ENCODE peak calls at places on chromosomes 3 and 15, in seven cellular contexts. One of them, this sample, is unnamed.

GRCh38 chr3:70608434-70608833 is 296.0 kb upstream of the MDFIC2 start:
- DNase-seq in uterus: no peak
- DNase-seq in stomach: no peak
- DNase-seq in A549: no peak
- DNase-seq in endothelial cell of umbilical vein: no peak
- DNase-seq in heart left ventricle: no peak
- DNase-seq in gastrocnemius medialis: no peak
- DNase-seq in this sample: no peak

GRCh38 chr3:160217675-160218074 is 7.5 kb upstream of the C3orf80 start:
- DNase-seq in uterus: no peak
- DNase-seq in stomach: no peak
- DNase-seq in A549: no peak
- DNase-seq in endothelial cell of umbilical vein: no peak
- DNase-seq in heart left ventricle: no peak
- DNase-seq in gastrocnemius medialis: no peak
- DNase-seq in this sample: no peak

GRCh38 chr3:147419062-147419701 is 10.0 kb downstream of the ZIC1 start:
- DNase-seq in uterus: no peak
- DNase-seq in stomach: no peak
- DNase-seq in A549: no peak
- DNase-seq in endothelial cell of umbilical vein: no peak
- DNase-seq in heart left ventricle: no peak
- DNase-seq in gastrocnemius medialis: peak
- DNase-seq in this sample: no peak

GRCh38 chr15:27412413-27412812 is 441.4 kb downstream of the GABRG3 start:
- DNase-seq in uterus: no peak
- DNase-seq in stomach: no peak
- DNase-seq in A549: no peak
- DNase-seq in endothelial cell of umbilical vein: no peak
- DNase-seq in heart left ventricle: no peak
- DNase-seq in gastrocnemius medialis: no peak
- DNase-seq in this sample: no peak

GRCh38 chr3:133097214-133097613 is 59.0 kb downstream of the TMEM108 start:
- DNase-seq in uterus: no peak
- DNase-seq in stomach: no peak
- DNase-seq in A549: no peak
- DNase-seq in endothelial cell of umbilical vein: no peak
- DNase-seq in heart left ventricle: no peak
- DNase-seq in gastrocnemius medialis: no peak
- DNase-seq in this sample: no peak

GRCh38 chr3:129612350-129613204 is 6.1 kb upstream of the PLXND1 start:
- DNase-seq in uterus: peak
- DNase-seq in stomach: no peak
- DNase-seq in A549: peak
- DNase-seq in endothelial cell of umbilical vein: no peak
- DNase-seq in heart left ventricle: peak
- DNase-seq in gastrocnemius medialis: no peak
- DNase-seq in this sample: peak

GRCh38 chr15:94164202-94164807 is 67.1 kb upstream of the MCTP2 start:
- DNase-seq in uterus: peak
- DNase-seq in stomach: peak
- DNase-seq in A549: no peak
- DNase-seq in endothelial cell of umbilical vein: peak
- DNase-seq in heart left ventricle: peak
- DNase-seq in gastrocnemius medialis: no peak
- DNase-seq in this sample: peak

GRCh38 chr3:48966876-48967361 is 23.1 kb upstream of the P4HTM start:
- DNase-seq in uterus: no peak
- DNase-seq in stomach: no peak
- DNase-seq in A549: no peak
- DNase-seq in endothelial cell of umbilical vein: no peak
- DNase-seq in heart left ventricle: no peak
- DNase-seq in gastrocnemius medialis: peak
- DNase-seq in this sample: no peak

GRCh38 chr15:100186366-100186765 is 155.4 kb downstream of the ADAMTS17 start:
- DNase-seq in uterus: no peak
- DNase-seq in stomach: no peak
- DNase-seq in A549: no peak
- DNase-seq in endothelial cell of umbilical vein: no peak
- DNase-seq in heart left ventricle: no peak
- DNase-seq in gastrocnemius medialis: no peak
- DNase-seq in this sample: no peak

GRCh38 chr3:12838179-12838965 is 3.0 kb downstream of the RPL32 start:
- DNase-seq in uterus: no peak
- DNase-seq in stomach: no peak
- DNase-seq in A549: no peak
- DNase-seq in endothelial cell of umbilical vein: no peak
- DNase-seq in heart left ventricle: no peak
- DNase-seq in gastrocnemius medialis: no peak
- DNase-seq in this sample: no peak
- TF ChIP-seq POLR2A in uterus: no peak
- TF ChIP-seq POLR2A in stomach: no peak
- TF ChIP-seq POLR2A in A549: no peak
- TF ChIP-seq POLR2A in endothelial cell of umbilical vein: no peak
- TF ChIP-seq POLR2A in heart left ventricle: no peak
- TF ChIP-seq POLR2A in gastrocnemius medialis: no peak
- TF ChIP-seq POLR2A in this sample: no peak

GRCh38 chr3:158672293-158673176 is at the start of gene LXN:
- DNase-seq in uterus: peak
- DNase-seq in stomach: peak
- DNase-seq in A549: peak
- DNase-seq in endothelial cell of umbilical vein: peak
- DNase-seq in heart left ventricle: peak
- DNase-seq in gastrocnemius medialis: peak
- DNase-seq in this sample: no peak
- TF ChIP-seq POLR2A in uterus: peak
- TF ChIP-seq POLR2A in stomach: no peak
- TF ChIP-seq POLR2A in A549: peak
- TF ChIP-seq POLR2A in endothelial cell of umbilical vein: peak
- TF ChIP-seq POLR2A in heart left ventricle: no peak
- TF ChIP-seq POLR2A in gastrocnemius medialis: no peak
- TF ChIP-seq POLR2A in this sample: no peak

GRCh38 chr3:186617038-186617934 is 4.4 kb downstream of the AHSG start:
- DNase-seq in uterus: peak
- DNase-seq in stomach: peak
- DNase-seq in A549: peak
- DNase-seq in endothelial cell of umbilical vein: peak
- DNase-seq in heart left ventricle: peak
- DNase-seq in gastrocnemius medialis: peak
- DNase-seq in this sample: peak

GRCh38 chr3:186616299-186616617 is 3.4 kb downstream of the AHSG start:
- DNase-seq in uterus: no peak
- DNase-seq in stomach: no peak
- DNase-seq in A549: no peak
- DNase-seq in endothelial cell of umbilical vein: no peak
- DNase-seq in heart left ventricle: no peak
- DNase-seq in gastrocnemius medialis: no peak
- DNase-seq in this sample: no peak

GRCh38 chr3:186620213-186621092 is 7.6 kb downstream of the AHSG start:
- DNase-seq in uterus: no peak
- DNase-seq in stomach: no peak
- DNase-seq in A549: no peak
- DNase-seq in endothelial cell of umbilical vein: no peak
- DNase-seq in heart left ventricle: no peak
- DNase-seq in gastrocnemius medialis: no peak
- DNase-seq in this sample: no peak

GRCh38 chr3:186619787-186620212 is 6.9 kb downstream of the AHSG start:
- DNase-seq in uterus: no peak
- DNase-seq in stomach: no peak
- DNase-seq in A549: no peak
- DNase-seq in endothelial cell of umbilical vein: no peak
- DNase-seq in heart left ventricle: no peak
- DNase-seq in gastrocnemius medialis: no peak
- DNase-seq in this sample: no peak

GRCh38 chr3:186618318-186618938 is 5.6 kb downstream of the AHSG start:
- DNase-seq in uterus: no peak
- DNase-seq in stomach: no peak
- DNase-seq in A549: no peak
- DNase-seq in endothelial cell of umbilical vein: no peak
- DNase-seq in heart left ventricle: no peak
- DNase-seq in gastrocnemius medialis: no peak
- DNase-seq in this sample: no peak
- TF ChIP-seq POLR2A in uterus: no peak
- TF ChIP-seq POLR2A in stomach: no peak
- TF ChIP-seq POLR2A in A549: no peak
- TF ChIP-seq POLR2A in endothelial cell of umbilical vein: no peak
- TF ChIP-seq POLR2A in heart left ventricle: no peak
- TF ChIP-seq POLR2A in gastrocnemius medialis: no peak
- TF ChIP-seq POLR2A in this sample: no peak

GRCh38 chr3:140941434-140942220 is at the start of gene SLC25A36:
- DNase-seq in uterus: peak
- DNase-seq in stomach: peak
- DNase-seq in A549: peak
- DNase-seq in endothelial cell of umbilical vein: peak
- DNase-seq in heart left ventricle: peak
- DNase-seq in gastrocnemius medialis: peak
- DNase-seq in this sample: peak
- TF ChIP-seq POLR2A in uterus: peak
- TF ChIP-seq POLR2A in stomach: peak
- TF ChIP-seq POLR2A in A549: peak
- TF ChIP-seq POLR2A in endothelial cell of umbilical vein: peak
- TF ChIP-seq POLR2A in heart left ventricle: peak
- TF ChIP-seq POLR2A in gastrocnemius medialis: peak
- TF ChIP-seq POLR2A in this sample: peak